ENCODE peak calls at places on chromosomes 1 and 21, in eight cellular contexts. One of them, this sample, is unnamed.

GRCh38 chr1:224591326-224591725 is 24.8 kb upstream of the CNIH3 start:
- DNase-seq in cardiac muscle cell: no peak
- DNase-seq in H54: no peak
- DNase-seq in AG09309: no peak
- DNase-seq in A172: no peak
- DNase-seq in GM03348: no peak
- DNase-seq in sigmoid colon: no peak
- DNase-seq in brain microvascular endothelial cell: no peak
- DNase-seq in this sample: no peak

GRCh38 chr21:35632711-35633110 is 427.6 kb downstream of the SETD4 start:
- DNase-seq in cardiac muscle cell: no peak
- DNase-seq in H54: no peak
- DNase-seq in AG09309: no peak
- DNase-seq in A172: no peak
- DNase-seq in GM03348: no peak
- DNase-seq in sigmoid colon: no peak
- DNase-seq in brain microvascular endothelial cell: no peak
- DNase-seq in this sample: no peak

GRCh38 chr21:34736116-34736870 is 67.5 kb downstream of the CLIC6 start:
- DNase-seq in cardiac muscle cell: no peak
- DNase-seq in H54: no peak
- DNase-seq in AG09309: peak; percentile 18
- DNase-seq in A172: peak; percentile 52
- DNase-seq in GM03348: peak; percentile 52
- DNase-seq in sigmoid colon: no peak
- DNase-seq in brain microvascular endothelial cell: peak; percentile 24
- DNase-seq in this sample: peak; percentile 57

GRCh38 chr1:53328490-53329182 is 766 bp upstream of the LRP8 start:
- DNase-seq in cardiac muscle cell: no peak
- DNase-seq in H54: no peak
- DNase-seq in AG09309: no peak
- DNase-seq in A172: no peak
- DNase-seq in GM03348: no peak
- DNase-seq in sigmoid colon: peak; percentile 56
- DNase-seq in brain microvascular endothelial cell: no peak
- DNase-seq in this sample: no peak

GRCh38 chr1:200610846-200611245 is 9.7 kb downstream of the KIF14 start:
- DNase-seq in cardiac muscle cell: no peak
- DNase-seq in H54: no peak
- DNase-seq in AG09309: no peak
- DNase-seq in A172: peak; percentile 10
- DNase-seq in GM03348: peak; percentile 70
- DNase-seq in sigmoid colon: no peak
- DNase-seq in brain microvascular endothelial cell: no peak
- DNase-seq in this sample: peak; percentile 30

GRCh38 chr1:63821650-63822049 is 47.8 kb downstream of the ROR1 start:
- DNase-seq in cardiac muscle cell: no peak
- DNase-seq in H54: peak; percentile 11
- DNase-seq in AG09309: no peak
- DNase-seq in A172: peak; percentile 67
- DNase-seq in GM03348: peak; percentile 45
- DNase-seq in sigmoid colon: no peak
- DNase-seq in brain microvascular endothelial cell: no peak
- DNase-seq in this sample: no peak

GRCh38 chr1:164524810-164525209 is 34.2 kb upstream of the PBX1 start:
- DNase-seq in cardiac muscle cell: no peak
- DNase-seq in H54: no peak
- DNase-seq in AG09309: no peak
- DNase-seq in A172: peak; percentile 10
- DNase-seq in GM03348: peak; percentile 26
- DNase-seq in sigmoid colon: no peak
- DNase-seq in brain microvascular endothelial cell: no peak
- DNase-seq in this sample: no peak

GRCh38 chr1:60984066-60984799 is 98.1 kb upstream of the NFIA start:
- DNase-seq in cardiac muscle cell: no peak
- DNase-seq in H54: no peak
- DNase-seq in AG09309: no peak
- DNase-seq in A172: peak; percentile 13
- DNase-seq in GM03348: peak; percentile 21
- DNase-seq in sigmoid colon: peak; percentile 91
- DNase-seq in brain microvascular endothelial cell: peak; percentile 58
- DNase-seq in this sample: peak; percentile 42

GRCh38 chr1:22626219-22626902 is 10.1 kb upstream of the C1QA start:
- DNase-seq in cardiac muscle cell: no peak
- DNase-seq in H54: no peak
- DNase-seq in AG09309: no peak
- DNase-seq in A172: no peak
- DNase-seq in GM03348: no peak
- DNase-seq in sigmoid colon: no peak
- DNase-seq in brain microvascular endothelial cell: no peak
- DNase-seq in this sample: no peak

GRCh38 chr1:180358649-180359048 is 128.6 kb downstream of the LHX4 start:
- DNase-seq in cardiac muscle cell: peak; percentile 27
- DNase-seq in H54: no peak
- DNase-seq in AG09309: no peak
- DNase-seq in A172: no peak
- DNase-seq in GM03348: no peak
- DNase-seq in sigmoid colon: no peak
- DNase-seq in brain microvascular endothelial cell: peak; percentile 25
- DNase-seq in this sample: no peak

GRCh38 chr1:222279591-222279990 is 268.3 kb downstream of the HHIPL2 start:
- DNase-seq in cardiac muscle cell: no peak
- DNase-seq in H54: no peak
- DNase-seq in AG09309: no peak
- DNase-seq in A172: no peak
- DNase-seq in GM03348: no peak
- DNase-seq in sigmoid colon: no peak
- DNase-seq in brain microvascular endothelial cell: no peak
- DNase-seq in this sample: no peak